ENCODE peak calls at places on chromosomes 4 and X, in eight cellular contexts. One of them, this sample, is unnamed.

GRCh38 chrX:45472968-45473367 is 272.3 kb upstream of the DIPK2B start:
- DNase-seq in AG09309: peak
- DNase-seq in mesothelial cell of epicardium: no peak
- DNase-seq in PC-3: peak
- DNase-seq in stomach: no peak
- DNase-seq in neural crest cell: no peak
- DNase-seq in MM.1S: no peak
- DNase-seq in cardiac muscle cell: peak
- DNase-seq in this sample: no peak

GRCh38 chr4:26065833-26066232 is 151.8 kb downstream of the SMIM20 start:
- DNase-seq in neural crest cell: no peak
- DNase-seq in AG09309: no peak
- DNase-seq in mesothelial cell of epicardium: no peak
- DNase-seq in MM.1S: no peak
- DNase-seq in cardiac muscle cell: no peak
- DNase-seq in PC-3: no peak
- DNase-seq in stomach: no peak
- DNase-seq in this sample: no peak

GRCh38 chr4:3829954-3830773 is 64.0 kb downstream of the ADRA2C start:
- DNase-seq in AG09309: no peak
- DNase-seq in cardiac muscle cell: no peak
- DNase-seq in MM.1S: no peak
- DNase-seq in mesothelial cell of epicardium: no peak
- DNase-seq in PC-3: no peak
- DNase-seq in neural crest cell: no peak
- DNase-seq in stomach: no peak
- DNase-seq in this sample: no peak

GRCh38 chr4:147110968-147111367 is 165.3 kb upstream of the TTC29 start:
- DNase-seq in PC-3: peak
- DNase-seq in AG09309: no peak
- DNase-seq in stomach: no peak
- DNase-seq in MM.1S: no peak
- DNase-seq in mesothelial cell of epicardium: no peak
- DNase-seq in cardiac muscle cell: peak
- DNase-seq in neural crest cell: no peak
- DNase-seq in this sample: no peak

GRCh38 chrX:22533898-22534297 is 261.2 kb downstream of the CBLL2 start:
- DNase-seq in neural crest cell: no peak
- DNase-seq in AG09309: no peak
- DNase-seq in cardiac muscle cell: no peak
- DNase-seq in MM.1S: no peak
- DNase-seq in mesothelial cell of epicardium: no peak
- DNase-seq in stomach: no peak
- DNase-seq in PC-3: no peak
- DNase-seq in this sample: no peak

GRCh38 chr4:2417765-2418651 is at the start of gene ZFYVE28:
- DNase-seq in MM.1S: no peak
- DNase-seq in neural crest cell: no peak
- DNase-seq in stomach: no peak
- DNase-seq in cardiac muscle cell: no peak
- DNase-seq in PC-3: peak
- DNase-seq in mesothelial cell of epicardium: no peak
- DNase-seq in AG09309: no peak
- DNase-seq in this sample: no peak

GRCh38 chr4:164116286-164116685 is 621.8 kb downstream of the TMA16 start:
- DNase-seq in mesothelial cell of epicardium: no peak
- DNase-seq in cardiac muscle cell: no peak
- DNase-seq in AG09309: no peak
- DNase-seq in stomach: no peak
- DNase-seq in PC-3: no peak
- DNase-seq in MM.1S: no peak
- DNase-seq in neural crest cell: no peak
- DNase-seq in this sample: no peak

GRCh38 chr4:72895408-72895807 is 174.1 kb downstream of the COX18 start:
- DNase-seq in PC-3: no peak
- DNase-seq in stomach: no peak
- DNase-seq in neural crest cell: no peak
- DNase-seq in mesothelial cell of epicardium: no peak
- DNase-seq in cardiac muscle cell: no peak
- DNase-seq in MM.1S: no peak
- DNase-seq in AG09309: no peak
- DNase-seq in this sample: no peak

GRCh38 chrX:69068295-69069085 is 96.8 kb downstream of the PJA1 start:
- DNase-seq in neural crest cell: no peak
- DNase-seq in MM.1S: no peak
- DNase-seq in PC-3: no peak
- DNase-seq in AG09309: no peak
- DNase-seq in cardiac muscle cell: no peak
- DNase-seq in mesothelial cell of epicardium: no peak
- DNase-seq in stomach: peak
- DNase-seq in this sample: no peak

GRCh38 chr4:4693258-4693657 is 151.4 kb upstream of the STX18 start:
- DNase-seq in neural crest cell: no peak
- DNase-seq in stomach: no peak
- DNase-seq in cardiac muscle cell: no peak
- DNase-seq in mesothelial cell of epicardium: no peak
- DNase-seq in MM.1S: peak
- DNase-seq in AG09309: no peak
- DNase-seq in PC-3: no peak
- DNase-seq in this sample: no peak

GRCh38 chrX:144494069-144494468 is 610.2 kb downstream of the UBE2NL start:
- DNase-seq in PC-3: peak
- DNase-seq in stomach: no peak
- DNase-seq in cardiac muscle cell: no peak
- DNase-seq in MM.1S: no peak
- DNase-seq in AG09309: no peak
- DNase-seq in neural crest cell: no peak
- DNase-seq in mesothelial cell of epicardium: no peak
- DNase-seq in this sample: no peak

GRCh38 chr4:28402751-28403150 is 1542.1 kb downstream of the STIM2 start:
- DNase-seq in neural crest cell: no peak
- DNase-seq in MM.1S: no peak
- DNase-seq in PC-3: no peak
- DNase-seq in mesothelial cell of epicardium: no peak
- DNase-seq in AG09309: no peak
- DNase-seq in stomach: no peak
- DNase-seq in cardiac muscle cell: no peak
- DNase-seq in this sample: no peak

GRCh38 chr4:188778880-188779279 is 639.6 kb downstream of the TRIML1 start:
- DNase-seq in neural crest cell: no peak
- DNase-seq in stomach: no peak
- DNase-seq in PC-3: no peak
- DNase-seq in cardiac muscle cell: no peak
- DNase-seq in AG09309: no peak
- DNase-seq in mesothelial cell of epicardium: no peak
- DNase-seq in MM.1S: no peak
- DNase-seq in this sample: no peak

GRCh38 chr4:164779080-164779479 is 25.1 kb downstream of the SMIM31 start:
- DNase-seq in mesothelial cell of epicardium: no peak
- DNase-seq in MM.1S: no peak
- DNase-seq in cardiac muscle cell: no peak
- DNase-seq in neural crest cell: no peak
- DNase-seq in stomach: no peak
- DNase-seq in AG09309: peak
- DNase-seq in PC-3: no peak
- DNase-seq in this sample: no peak

GRCh38 chrX:106999002-106999975 is 723 bp downstream of the MORC4 start:
- DNase-seq in cardiac muscle cell: peak
- DNase-seq in stomach: peak
- DNase-seq in AG09309: no peak
- DNase-seq in PC-3: peak
- DNase-seq in MM.1S: peak
- DNase-seq in mesothelial cell of epicardium: no peak
- DNase-seq in neural crest cell: peak
- DNase-seq in this sample: no peak

GRCh38 chr4:37463457-37463856 is 218.9 kb downstream of the NWD2 start:
- DNase-seq in MM.1S: no peak
- DNase-seq in stomach: no peak
- DNase-seq in cardiac muscle cell: no peak
- DNase-seq in neural crest cell: no peak
- DNase-seq in AG09309: no peak
- DNase-seq in PC-3: no peak
- DNase-seq in mesothelial cell of epicardium: no peak
- DNase-seq in this sample: no peak

GRCh38 chr4:169024762-169025161 is 14.7 kb upstream of the CBR4 start:
- DNase-seq in cardiac muscle cell: peak
- DNase-seq in mesothelial cell of epicardium: no peak
- DNase-seq in PC-3: peak
- DNase-seq in neural crest cell: no peak
- DNase-seq in MM.1S: peak
- DNase-seq in AG09309: no peak
- DNase-seq in stomach: no peak
- DNase-seq in this sample: no peak

GRCh38 chrX:154457491-154458115 is 478 bp upstream of the PLXNA3 start:
- DNase-seq in cardiac muscle cell: no peak
- DNase-seq in neural crest cell: no peak
- DNase-seq in AG09309: no peak
- DNase-seq in stomach: peak
- DNase-seq in MM.1S: peak
- DNase-seq in PC-3: peak
- DNase-seq in mesothelial cell of epicardium: no peak
- DNase-seq in this sample: peak

GRCh38 chr4:109977854-109978501 is 65.3 kb downstream of the EGF start:
- DNase-seq in stomach: no peak
- DNase-seq in mesothelial cell of epicardium: no peak
- DNase-seq in neural crest cell: no peak
- DNase-seq in PC-3: peak
- DNase-seq in MM.1S: peak
- DNase-seq in cardiac muscle cell: peak
- DNase-seq in AG09309: peak
- DNase-seq in this sample: no peak

GRCh38 chr4:103499094-103499493 is 220.7 kb downstream of the TACR3 start:
- DNase-seq in neural crest cell: no peak
- DNase-seq in MM.1S: no peak
- DNase-seq in AG09309: no peak
- DNase-seq in mesothelial cell of epicardium: no peak
- DNase-seq in PC-3: peak
- DNase-seq in cardiac muscle cell: peak
- DNase-seq in stomach: no peak
- DNase-seq in this sample: no peak

GRCh38 chr4:139892973-139893736 is 227.5 kb downstream of the MGST2 start:
- DNase-seq in MM.1S: no peak
- DNase-seq in cardiac muscle cell: no peak
- DNase-seq in stomach: no peak
- DNase-seq in PC-3: no peak
- DNase-seq in mesothelial cell of epicardium: no peak
- DNase-seq in neural crest cell: no peak
- DNase-seq in AG09309: no peak
- DNase-seq in this sample: no peak

GRCh38 chr4:170025523-170026252 is 507 bp downstream of the MFAP3L start:
- DNase-seq in AG09309: no peak
- DNase-seq in PC-3: no peak
- DNase-seq in stomach: no peak
- DNase-seq in neural crest cell: peak
- DNase-seq in MM.1S: no peak
- DNase-seq in cardiac muscle cell: peak
- DNase-seq in mesothelial cell of epicardium: no peak
- DNase-seq in this sample: peak

GRCh38 chr4:98939892-98940298 is 11.0 kb upstream of the EIF4E start:
- DNase-seq in PC-3: peak
- DNase-seq in stomach: no peak
- DNase-seq in neural crest cell: peak
- DNase-seq in MM.1S: peak
- DNase-seq in mesothelial cell of epicardium: no peak
- DNase-seq in cardiac muscle cell: peak
- DNase-seq in AG09309: no peak
- DNase-seq in this sample: no peak

GRCh38 chr4:54004463-54004862 is 59.9 kb downstream of the CHIC2 start:
- DNase-seq in AG09309: no peak
- DNase-seq in stomach: no peak
- DNase-seq in mesothelial cell of epicardium: no peak
- DNase-seq in MM.1S: no peak
- DNase-seq in PC-3: no peak
- DNase-seq in neural crest cell: no peak
- DNase-seq in cardiac muscle cell: no peak
- DNase-seq in this sample: no peak

GRCh38 chr4:113975578-113975977 is 3.9 kb downstream of the ARSJ start:
- DNase-seq in neural crest cell: no peak
- DNase-seq in cardiac muscle cell: no peak
- DNase-seq in mesothelial cell of epicardium: no peak
- DNase-seq in stomach: no peak
- DNase-seq in AG09309: no peak
- DNase-seq in PC-3: no peak
- DNase-seq in MM.1S: no peak
- DNase-seq in this sample: no peak
- TF ChIP-seq CTCF in neural crest cell: no peak
- TF ChIP-seq CTCF in cardiac muscle cell: no peak
- TF ChIP-seq CTCF in mesothelial cell of epicardium: no peak
- TF ChIP-seq CTCF in stomach: no peak
- TF ChIP-seq CTCF in AG09309: no peak
- TF ChIP-seq CTCF in PC-3: no peak
- TF ChIP-seq CTCF in MM.1S: no peak
- TF ChIP-seq CTCF in this sample: no peak

GRCh38 chr4:126046081-126046614 is 731.4 kb downstream of the FAT4 start:
- DNase-seq in stomach: no peak
- DNase-seq in PC-3: no peak
- DNase-seq in AG09309: no peak
- DNase-seq in MM.1S: no peak
- DNase-seq in neural crest cell: no peak
- DNase-seq in cardiac muscle cell: peak
- DNase-seq in mesothelial cell of epicardium: no peak
- DNase-seq in this sample: no peak

GRCh38 chr4:126047114-126047513 is 732.4 kb downstream of the FAT4 start:
- DNase-seq in AG09309: no peak
- DNase-seq in mesothelial cell of epicardium: no peak
- DNase-seq in cardiac muscle cell: no peak
- DNase-seq in MM.1S: no peak
- DNase-seq in neural crest cell: no peak
- DNase-seq in PC-3: no peak
- DNase-seq in stomach: no peak
- DNase-seq in this sample: no peak

GRCh38 chr4:126057371-126057770 is 742.6 kb downstream of the FAT4 start:
- DNase-seq in MM.1S: no peak
- DNase-seq in cardiac muscle cell: no peak
- DNase-seq in mesothelial cell of epicardium: no peak
- DNase-seq in stomach: no peak
- DNase-seq in neural crest cell: no peak
- DNase-seq in AG09309: no peak
- DNase-seq in PC-3: no peak
- DNase-seq in this sample: no peak

GRCh38 chr4:126051709-126052424 is 737.1 kb downstream of the FAT4 start:
- DNase-seq in PC-3: peak
- DNase-seq in neural crest cell: no peak
- DNase-seq in cardiac muscle cell: peak
- DNase-seq in AG09309: peak
- DNase-seq in MM.1S: no peak
- DNase-seq in stomach: no peak
- DNase-seq in mesothelial cell of epicardium: no peak
- DNase-seq in this sample: no peak
- TF ChIP-seq CTCF in PC-3: no peak
- TF ChIP-seq CTCF in neural crest cell: peak
- TF ChIP-seq CTCF in cardiac muscle cell: peak
- TF ChIP-seq CTCF in AG09309: no peak
- TF ChIP-seq CTCF in MM.1S: no peak
- TF ChIP-seq CTCF in stomach: no peak
- TF ChIP-seq CTCF in mesothelial cell of epicardium: no peak
- TF ChIP-seq CTCF in this sample: no peak

GRCh38 chrX:103171353-103171752 is 43.6 kb upstream of the BEX4 start:
- DNase-seq in AG09309: no peak
- DNase-seq in PC-3: no peak
- DNase-seq in neural crest cell: no peak
- DNase-seq in mesothelial cell of epicardium: no peak
- DNase-seq in stomach: no peak
- DNase-seq in cardiac muscle cell: no peak
- DNase-seq in MM.1S: no peak
- DNase-seq in this sample: no peak
- TF ChIP-seq CTCF in AG09309: no peak
- TF ChIP-seq CTCF in PC-3: no peak
- TF ChIP-seq CTCF in neural crest cell: no peak
- TF ChIP-seq CTCF in mesothelial cell of epicardium: no peak
- TF ChIP-seq CTCF in stomach: no peak
- TF ChIP-seq CTCF in cardiac muscle cell: no peak
- TF ChIP-seq CTCF in MM.1S: no peak
- TF ChIP-seq CTCF in this sample: no peak

GRCh38 chr4:92091335-92091734 is 212.4 kb upstream of the GRID2 start:
- DNase-seq in cardiac muscle cell: peak
- DNase-seq in AG09309: no peak
- DNase-seq in PC-3: peak
- DNase-seq in stomach: no peak
- DNase-seq in MM.1S: peak
- DNase-seq in neural crest cell: no peak
- DNase-seq in mesothelial cell of epicardium: no peak
- DNase-seq in this sample: no peak
- TF ChIP-seq CTCF in cardiac muscle cell: no peak
- TF ChIP-seq CTCF in AG09309: no peak
- TF ChIP-seq CTCF in PC-3: peak
- TF ChIP-seq CTCF in stomach: no peak
- TF ChIP-seq CTCF in MM.1S: peak
- TF ChIP-seq CTCF in neural crest cell: peak
- TF ChIP-seq CTCF in mesothelial cell of epicardium: no peak
- TF ChIP-seq CTCF in this sample: no peak